ENCODE peak calls at places on chromosomes 16 and 17, in eight cellular contexts. Y, N, I, K, W, R, M and U are unnamed samples.

GRCh38 chr16:67400901-67401300 is 7.6 kb upstream of the TPPP3 start:
- DNase-seq in Y (no peak), N (no peak), I (no peak), K (no peak), W (no peak), R (peak; percentile 59), M (no peak), U (peak; percentile 48)

GRCh38 chr17:44044092-44044491 is 22.4 kb downstream of the LSM12 start:
- DNase-seq in Y (no peak), N (peak; percentile 46), I (no peak), K (peak; percentile 65), W (no peak), R (no peak), M (no peak), U (no peak)

GRCh38 chr16:25011891-25012499 is 3.2 kb downstream of the ARHGAP17 start:
- DNase-seq in Y (no peak), N (no peak), I (no peak), K (peak; percentile 51), W (no peak), R (no peak), M (no peak), U (no peak)

GRCh38 chr17:40480501-40481003 is 20.9 kb downstream of the TNS4 start:
- DNase-seq in Y (peak; percentile 37), N (no peak), I (no peak), K (no peak), W (no peak), R (no peak), M (no peak), U (no peak)

GRCh38 chr17:2955931-2956582 is 107.3 kb downstream of the OR1D5 start:
- DNase-seq in Y (no peak), N (no peak), I (peak; percentile 37), K (no peak), W (no peak), R (no peak), M (no peak), U (no peak)

GRCh38 chr17:47660064-47660492 is 10.4 kb downstream of the KPNB1 start:
- DNase-seq in Y (no peak), N (no peak), I (no peak), K (no peak), W (no peak), R (no peak), M (no peak), U (no peak)

GRCh38 chr16:776824-777223 is 11.4 kb downstream of the RPUSD1 start:
- DNase-seq in Y (no peak), N (no peak), I (no peak), K (no peak), W (no peak), R (no peak), M (no peak), U (no peak)

GRCh38 chr17:65170839-65171238 is 33.7 kb downstream of the RGS9 start:
- DNase-seq in Y (peak; percentile 57), N (peak; percentile 53), I (peak; percentile 67), K (peak; percentile 55), W (no peak), R (peak; percentile 88), M (no peak), U (peak; percentile 68)

GRCh38 chr17:5558815-5559785 is 25.2 kb downstream of the NLRP1 start:
- DNase-seq in Y (no peak), N (no peak), I (no peak), K (no peak), W (no peak), R (no peak), M (no peak), U (no peak)

GRCh38 chr16:9123871-9124270 is 32.4 kb downstream of the HAPSTR1 start:
- DNase-seq in Y (peak; percentile 44), N (peak; percentile 31), I (peak; percentile 60), K (no peak), W (peak; percentile 84), R (peak; percentile 76), M (peak; percentile 54), U (peak; percentile 86)

GRCh38 chr16:84986879-84987278 is 24.5 kb downstream of the ZDHHC7 start:
- DNase-seq in Y (no peak), N (no peak), I (no peak), K (no peak), W (no peak), R (peak; percentile 15), M (no peak), U (peak; percentile 8)
- H3K27ac ChIP-seq in Y (no peak overlapping the region), N (peak overlapping the region; percentile 31), I (no peak overlapping the region), K (peak overlapping the region; percentile 87), W (peak overlapping the region; percentile 76), R (no peak overlapping the region), M (no peak overlapping the region), U (no peak overlapping the region)

GRCh38 chr16:86418981-86419380 is 91.3 kb upstream of the FOXF1 start:
- DNase-seq in Y (no peak), N (no peak), I (no peak), K (no peak), W (no peak), R (no peak), M (no peak), U (no peak)

GRCh38 chr16:86421995-86422394 is 88.3 kb upstream of the FOXF1 start:
- DNase-seq in Y (no peak), N (no peak), I (no peak), K (no peak), W (no peak), R (no peak), M (no peak), U (no peak)

GRCh38 chr16:86424413-86424812 is 85.9 kb upstream of the FOXF1 start:
- DNase-seq in Y (no peak), N (peak; percentile 25), I (no peak), K (no peak), W (no peak), R (no peak), M (no peak), U (no peak)

GRCh38 chr16:86414991-86415740 is 95.2 kb upstream of the FOXF1 start:
- DNase-seq in Y (no peak), N (no peak), I (no peak), K (no peak), W (no peak), R (no peak), M (no peak), U (no peak)

GRCh38 chr16:86419518-86419917 is 90.8 kb upstream of the FOXF1 start:
- DNase-seq in Y (no peak), N (no peak), I (no peak), K (no peak), W (no peak), R (no peak), M (no peak), U (no peak)
- H3K4me1 ChIP-seq in Y (peaks cover 9% of the 10 kb centered on the region), N (no peaks in the 10 kb centered on the region), I (no peaks in the 10 kb centered on the region), K (no peaks in the 10 kb centered on the region), W (no peaks in the 10 kb centered on the region), R (no peaks in the 10 kb centered on the region), M (peaks cover 2% of the 10 kb centered on the region), U (no peaks in the 10 kb centered on the region)

DNA sequence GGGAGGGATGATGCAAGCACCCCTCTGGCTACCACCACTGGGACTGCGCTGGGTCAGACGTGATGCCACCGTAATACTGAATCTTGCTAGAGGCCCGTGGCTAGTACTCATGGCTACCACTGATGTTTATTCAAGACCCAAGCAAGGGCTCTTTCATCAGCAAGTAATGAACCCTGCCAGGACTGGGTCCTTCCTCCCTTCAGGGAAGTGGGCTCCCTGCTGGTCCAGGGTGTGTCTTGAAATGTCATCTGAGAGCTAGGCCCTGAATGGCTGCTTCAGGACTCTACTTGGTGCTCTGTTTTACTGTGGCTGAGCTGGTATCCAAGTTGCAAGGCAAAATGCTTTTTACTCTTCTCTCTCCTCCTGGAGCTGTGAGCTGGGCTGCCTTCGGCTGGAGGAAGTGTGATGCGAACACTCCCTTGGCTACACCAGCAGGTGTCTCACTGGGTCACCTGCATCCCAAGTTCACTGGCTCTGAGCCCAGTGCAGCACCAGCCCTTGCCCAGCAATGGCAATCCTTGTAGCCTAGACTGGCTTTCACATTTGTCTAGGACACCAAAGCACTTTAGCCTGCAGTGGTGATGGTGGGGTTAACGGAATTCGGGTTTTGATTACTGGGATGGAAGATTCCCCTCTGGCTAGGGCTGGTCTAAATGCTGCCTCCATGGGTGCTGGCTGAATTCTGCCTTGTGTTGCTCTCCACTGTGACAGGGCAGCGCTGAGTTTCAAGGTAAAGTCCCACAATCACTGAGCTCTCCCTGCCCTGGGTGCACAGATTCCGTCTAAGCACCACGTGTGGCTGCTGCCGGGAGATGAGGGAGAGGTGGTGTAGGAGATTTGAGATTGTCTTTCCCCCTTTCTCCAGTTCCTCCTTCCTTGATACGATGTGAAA is 98.6 kb downstream of the USP22 start:
- DNase-seq in Y (no peak), N (no peak), I (peak; percentile 85), K (no peak), W (no peak), R (peak; percentile 94), M (peak; percentile 36), U (peak; percentile 62)
- TF ChIP-seq CTCF in Y (no peak), N (no peak), I (peak; percentile 62), K (no peak), W (peak; percentile 36), R (peak; percentile 67), M (peak; percentile 50), U (peak; percentile 37)

DNA sequence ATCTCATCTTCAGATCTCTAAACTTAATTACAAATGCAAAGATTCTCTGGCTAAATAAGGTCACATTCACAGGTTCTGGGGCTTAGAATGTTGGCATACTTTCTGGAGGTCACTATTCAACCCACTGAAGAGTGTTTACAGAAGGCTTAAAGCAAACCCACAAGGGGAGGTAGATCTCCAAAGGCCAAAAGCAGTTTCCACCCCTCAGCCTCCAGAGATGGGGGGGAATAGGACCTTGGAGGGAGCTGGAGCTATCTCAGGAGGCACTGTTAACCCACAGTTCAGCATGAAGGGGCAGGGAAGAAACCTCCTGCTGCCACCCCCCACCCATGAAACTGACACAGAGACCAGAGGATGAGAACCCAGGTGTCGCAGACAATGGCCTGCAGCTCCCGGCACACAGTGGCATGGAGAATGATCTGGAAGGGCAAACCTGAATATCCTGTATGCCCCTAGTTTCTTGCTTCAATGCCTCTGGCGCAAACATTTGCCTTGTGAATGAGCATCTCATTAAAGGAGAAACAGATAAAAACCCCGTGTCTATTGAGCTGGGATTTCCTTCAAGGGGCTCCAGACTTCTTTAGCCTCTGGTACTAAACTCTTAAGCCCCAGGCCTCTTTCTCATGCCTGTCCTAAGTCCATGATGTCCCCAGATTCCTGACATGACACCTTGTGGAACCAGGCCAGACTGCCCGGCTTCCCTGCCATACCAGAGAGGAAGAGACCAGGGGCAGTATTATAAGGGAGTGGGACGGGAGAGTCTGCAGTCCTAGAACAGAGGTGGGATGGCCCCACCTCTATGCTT is 103.1 kb upstream of the CDH5 start:
- DNase-seq in Y (no peak), N (no peak), I (peak; percentile 28), K (no peak), W (no peak), R (no peak), M (no peak), U (no peak)
- H3K27ac ChIP-seq in Y (no peak overlapping the region), N (no peak overlapping the region), I (no peak overlapping the region), K (no peak overlapping the region), W (no peak overlapping the region), R (no peak overlapping the region), M (no peak overlapping the region), U (peak overlapping the region; percentile 18)

GRCh38 chr17:36504156-36504545 is 17.7 kb downstream of the ZNHIT3 start:
- DNase-seq in Y (no peak), N (no peak), I (peak; percentile 22), K (no peak), W (no peak), R (no peak), M (no peak), U (no peak)
- H3K4me1 ChIP-seq in Y (peaks cover 12% of the 10 kb centered on the region), N (no peaks in the 10 kb centered on the region), I (no peaks in the 10 kb centered on the region), K (no peaks in the 10 kb centered on the region), W (no peaks in the 10 kb centered on the region), R (no peaks in the 10 kb centered on the region), M (no peaks in the 10 kb centered on the region), U (no peaks in the 10 kb centered on the region)

GRCh38 chr17:33049781-33050414 is 58.3 kb downstream of the SPACA3 start:
- DNase-seq in Y (no peak), N (peak; percentile 9), I (peak; percentile 56), K (peak; percentile 48), W (no peak), R (peak; percentile 32), M (peak; percentile 31), U (no peak)
- TF ChIP-seq CTCF in Y (peak; percentile 72), N (peak; percentile 98), I (peak; percentile 66), K (peak; percentile 81), W (peak; percentile 62), R (peak; percentile 86), M (peak; percentile 21), U (peak; percentile 89)

GRCh38 chr16:27441276-27441675 is 39.3 kb downstream of the IL21R start:
- DNase-seq in Y (no peak), N (no peak), I (no peak), K (no peak), W (no peak), R (no peak), M (no peak), U (no peak)
- H3K27ac ChIP-seq in Y (no peak overlapping the region), N (no peak overlapping the region), I (no peak overlapping the region), K (no peak overlapping the region), W (no peak overlapping the region), R (no peak overlapping the region), M (no peak overlapping the region), U (no peak overlapping the region)